ENCODE peak calls at places on chromosomes 12 and 14, in nine cellular contexts. C, V, K, D, G, P, J, M and F are unnamed samples.

GRCh38 chr14:37197421-37198272 is at the start of gene MIPOL1:
- DNase-seq in C (peak), V (peak), K (peak), D (no peak), G (peak), P (peak), J (peak), M (peak), F (peak)

GRCh38 chr14:74065746-74066575 is 18.3 kb downstream of the ALDH6A1 start:
- DNase-seq in C (no peak), V (no peak), K (peak), D (no peak), G (peak), P (no peak), J (peak), M (no peak), F (no peak)

GRCh38 chr14:20606190-20606901 is 15.2 kb upstream of the RNASE12 start:
- DNase-seq in C (peak), V (no peak), K (no peak), D (no peak), G (peak), P (peak), J (peak), M (peak), F (peak)

GRCh38 chr14:38989917-38990546 is 113.0 kb downstream of the SEC23A start:
- DNase-seq in C (no peak), V (no peak), K (no peak), D (no peak), G (no peak), P (no peak), J (no peak), M (no peak), F (no peak)

GRCh38 chr12:109125791-109126190 is 9.4 kb downstream of the ACACB start:
- DNase-seq in C (no peak), V (no peak), K (no peak), D (no peak), G (no peak), P (no peak), J (no peak), M (peak), F (no peak)

GRCh38 chr14:65170318-65170717 is 68.0 kb upstream of the MAX start:
- DNase-seq in C (no peak), V (no peak), K (peak), D (no peak), G (no peak), P (no peak), J (no peak), M (no peak), F (no peak)

GRCh38 chr14:72521045-72521444 is 372.9 kb downstream of the DPF3 start:
- DNase-seq in C (no peak), V (no peak), K (no peak), D (no peak), G (no peak), P (no peak), J (peak), M (no peak), F (no peak)

GRCh38 chr12:5479761-5480160 is 47.9 kb downstream of the NTF3 start:
- DNase-seq in C (no peak), V (no peak), K (no peak), D (no peak), G (no peak), P (no peak), J (no peak), M (no peak), F (no peak)

DNA sequence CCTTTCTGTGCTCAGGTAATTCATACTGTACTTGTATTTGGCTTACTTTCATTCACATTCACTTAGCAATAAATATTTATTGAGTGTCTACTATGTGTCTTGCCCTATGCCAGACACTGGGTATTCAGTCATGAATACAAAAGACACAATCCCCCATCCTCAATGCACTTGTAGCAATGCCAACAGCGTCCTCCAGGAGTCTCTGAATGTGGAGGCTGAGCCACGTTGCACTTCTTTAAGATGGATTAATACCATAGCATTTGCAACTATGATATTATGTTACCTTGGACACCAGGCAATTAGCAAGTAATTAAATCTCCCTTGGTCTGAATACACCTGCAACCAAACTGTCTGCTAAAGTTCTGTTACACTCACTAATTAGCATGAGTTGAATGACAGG is 58.8 kb downstream of the OTX2 start:
- DNase-seq in C (no peak), V (no peak), K (no peak), D (no peak), G (no peak), P (no peak), J (no peak), M (no peak), F (no peak)
- TF ChIP-seq CTCF in C (no peak), V (no peak), K (no peak), D (no peak), G (no peak), P (no peak), J (no peak), M (no peak), F (no peak)

GRCh38 chr14:102590667-102591099 is 1.8 kb upstream of the RCOR1 start:
- DNase-seq in C (peak), V (no peak), K (peak), D (peak), G (peak), P (peak), J (peak), M (peak), F (no peak)
- TF ChIP-seq CTCF in C (peak), V (no peak), K (peak), D (peak), G (peak), P (peak), J (peak), M (no peak), F (peak)

GRCh38 chr14:100074431-100075100 is 9.3 kb downstream of the EVL start:
- DNase-seq in C (no peak), V (no peak), K (no peak), D (no peak), G (no peak), P (no peak), J (no peak), M (no peak), F (no peak)

GRCh38 chr14:100076630-100077029 is 11.4 kb downstream of the EVL start:
- DNase-seq in C (peak), V (no peak), K (peak), D (no peak), G (peak), P (no peak), J (peak), M (no peak), F (peak)

GRCh38 chr14:100077441-100077840 is 12.2 kb downstream of the EVL start:
- DNase-seq in C (no peak), V (no peak), K (no peak), D (no peak), G (no peak), P (no peak), J (no peak), M (no peak), F (no peak)

GRCh38 chr14:100078216-100078780 is 13.1 kb downstream of the EVL start:
- DNase-seq in C (no peak), V (no peak), K (no peak), D (no peak), G (no peak), P (no peak), J (no peak), M (no peak), F (no peak)

GRCh38 chr14:100076133-100076532 is 10.9 kb downstream of the EVL start:
- DNase-seq in C (no peak), V (no peak), K (no peak), D (no peak), G (peak), P (no peak), J (peak), M (no peak), F (peak)
- TF ChIP-seq CTCF in C (peak), V (peak), K (peak), D (peak), G (peak), P (peak), J (peak), M (peak), F (peak)

DNA sequence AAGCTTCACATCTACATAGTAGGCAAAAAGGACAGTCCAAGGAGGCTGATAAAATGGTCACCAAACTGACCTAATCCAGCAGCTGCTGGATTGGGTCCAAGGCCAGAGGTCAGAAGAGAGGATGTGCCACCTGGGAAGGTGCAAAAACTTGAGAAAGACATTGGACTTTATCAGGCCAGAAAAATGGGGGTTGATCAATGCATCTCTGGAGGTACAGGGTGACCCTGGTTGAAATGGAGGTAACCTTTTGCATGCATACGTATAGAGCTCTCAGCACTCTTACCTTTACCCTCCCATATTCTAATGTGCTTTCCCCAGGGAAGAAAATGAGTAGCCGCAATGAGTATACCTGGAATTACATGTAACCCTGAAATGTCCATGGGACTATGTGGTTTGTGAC is 16.0 kb downstream of the BTG1 start:
- DNase-seq in C (no peak), V (no peak), K (no peak), D (no peak), G (no peak), P (no peak), J (no peak), M (no peak), F (no peak)
- TF ChIP-seq CTCF in C (no peak), V (no peak), K (no peak), D (no peak), G (no peak), P (no peak), J (no peak), M (no peak), F (no peak)

GRCh38 chr12:71139153-71139735 is 18.6 kb downstream of the TSPAN8 start:
- DNase-seq in C (peak), V (no peak), K (no peak), D (no peak), G (no peak), P (no peak), J (no peak), M (peak), F (no peak)

GRCh38 chr12:71135077-71135811 is 22.6 kb downstream of the TSPAN8 start:
- DNase-seq in C (no peak), V (no peak), K (no peak), D (no peak), G (no peak), P (no peak), J (no peak), M (no peak), F (no peak)

GRCh38 chr12:71141270-71141948 is 16.4 kb downstream of the TSPAN8 start:
- DNase-seq in C (no peak), V (no peak), K (no peak), D (no peak), G (no peak), P (no peak), J (no peak), M (no peak), F (no peak)

GRCh38 chr12:71135812-71136176 is 22.0 kb downstream of the TSPAN8 start:
- DNase-seq in C (no peak), V (no peak), K (no peak), D (no peak), G (peak), P (no peak), J (no peak), M (no peak), F (no peak)

DNA sequence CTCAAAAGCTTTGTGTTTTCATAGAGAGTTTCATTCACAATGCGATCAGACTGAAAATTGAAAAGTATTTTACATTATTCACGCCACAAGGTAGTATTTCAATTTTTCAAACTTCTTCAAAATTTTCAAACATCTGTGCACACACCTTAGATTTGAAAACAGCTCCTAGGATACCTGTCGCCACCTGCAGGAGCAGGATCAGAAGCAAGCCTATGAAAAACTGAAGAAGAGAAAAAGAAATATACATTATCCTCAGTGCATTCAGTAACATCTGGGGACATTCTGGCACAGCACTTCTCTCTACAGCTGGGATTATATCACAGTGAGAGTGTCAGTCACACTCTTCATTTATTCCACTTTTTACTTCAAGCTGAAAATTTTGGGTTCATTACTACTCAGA is 19.8 kb downstream of the TSPAN8 start:
- DNase-seq in C (no peak), V (no peak), K (no peak), D (no peak), G (no peak), P (no peak), J (no peak), M (no peak), F (no peak)
- TF ChIP-seq CTCF in C (no peak), V (no peak), K (no peak), D (peak), G (no peak), P (no peak), J (peak), M (no peak), F (no peak)